ENCODE peak calls at places on chromosomes 1 and 21, in eight cellular contexts. E is lower lobe of right lung; U is OCI-LY7; F is psoas muscle; T is CD8-positive, alpha-beta T cell; D is left ventricle myocardium inferior; R is cardiac muscle cell; W is uterus. Z is an unnamed sample.

GRCh38 chr1:223665592-223666312 is at the start of gene CAPN8:
- DNase-seq in E (no peak), U (no peak), F (no peak), T (no peak), D (no peak), R (no peak), W (no peak), Z (peak; percentile 68)

GRCh38 chr1:103788377-103788776 is 38.7 kb downstream of the AMY1C start:
- DNase-seq in E (no peak), U (peak; percentile 0), F (no peak), T (no peak), D (no peak), R (no peak), W (no peak), Z (no peak)

GRCh38 chr1:87109012-87109411 is 194.6 kb downstream of the HS2ST1 start:
- DNase-seq in E (no peak), U (no peak), F (no peak), T (no peak), D (no peak), R (no peak), W (no peak), Z (no peak)

GRCh38 chr1:21623411-21623961 is 45.7 kb downstream of the RAP1GAP start:
- DNase-seq in E (peak; percentile 92), U (no peak), F (no peak), T (no peak), D (no peak), R (no peak), W (no peak), Z (peak; percentile 79)

GRCh38 chr1:179807691-179808485 is 64.8 kb downstream of the FAM163A start:
- DNase-seq in E (no peak), U (no peak), F (no peak), T (no peak), D (no peak), R (peak; percentile 97), W (no peak), Z (no peak)

GRCh38 chr1:151713044-151713443 is 3.6 kb downstream of the CELF3 start:
- DNase-seq in E (no peak), U (no peak), F (no peak), T (no peak), D (no peak), R (no peak), W (no peak), Z (peak; percentile 74)

GRCh38 chr1:111736548-111737215 is 2.5 kb downstream of the INKA2 start:
- DNase-seq in E (no peak), U (no peak), F (peak; percentile 53), T (peak; percentile 34), D (peak; percentile 85), R (peak; percentile 72), W (peak; percentile 29), Z (no peak)

GRCh38 chr1:51780927-51781326 is 97.6 kb downstream of the NRDC start:
- DNase-seq in E (no peak), U (no peak), F (no peak), T (no peak), D (no peak), R (no peak), W (no peak), Z (no peak)

GRCh38 chr1:76040327-76040868 is 34.1 kb upstream of the ST6GALNAC3 start:
- DNase-seq in E (no peak), U (no peak), F (no peak), T (no peak), D (no peak), R (no peak), W (no peak), Z (peak; percentile 67)

GRCh38 chr21:32611471-32611997 is 643 bp downstream of the CFAP298 start:
- DNase-seq in E (peak; percentile 58), U (peak; percentile 83), F (no peak), T (peak; percentile 50), D (no peak), R (peak; percentile 32), W (no peak), Z (peak; percentile 58)

GRCh38 chr1:204349602-204350001 is 10.1 kb downstream of the PLEKHA6 start:
- DNase-seq in E (no peak), U (no peak), F (no peak), T (no peak), D (no peak), R (no peak), W (no peak), Z (no peak)

GRCh38 chr1:171661076-171661650 is 8.7 kb upstream of the MYOC start:
- DNase-seq in E (no peak), U (no peak), F (no peak), T (no peak), D (no peak), R (no peak), W (no peak), Z (no peak)

GRCh38 chr1:57424231-57425027 is 569 bp upstream of the DAB1 start:
- DNase-seq in E (no peak), U (no peak), F (no peak), T (no peak), D (peak; percentile 29), R (peak; percentile 43), W (no peak), Z (no peak)
- TF ChIP-seq CTCF in E (peak; percentile 32), U (no peak), F (peak; percentile 59), T (no peak), D (peak; percentile 74), R (peak; percentile 61), W (no peak), Z (no peak)

GRCh38 chr1:41320860-41321259 is 40.4 kb upstream of the FOXO6 start:
- DNase-seq in E (no peak), U (no peak), F (no peak), T (peak; percentile 45), D (no peak), R (no peak), W (no peak), Z (no peak)
- H3K4me3 ChIP-seq in E (no peak overlapping the region), U (no peak overlapping the region), F (no peak overlapping the region), T (no peak overlapping the region), D (no peak overlapping the region), R (no peak overlapping the region), W (no peak overlapping the region), Z (no peak overlapping the region)

GRCh38 chr1:25026304-25026703 is 96.2 kb upstream of the RUNX3 start:
- DNase-seq in E (no peak), U (no peak), F (no peak), T (no peak), D (no peak), R (no peak), W (no peak), Z (no peak)
- H3K4me1 ChIP-seq in E (peaks cover 46% of the 10 kb centered on the region), U (peaks cover 68% of the 10 kb centered on the region), F (no peaks in the 10 kb centered on the region), T (peaks cover 88% of the 10 kb centered on the region), D (peaks cover 15% of the 10 kb centered on the region), R (peaks cover 12% of the 10 kb centered on the region), W (no peaks in the 10 kb centered on the region), Z (peaks cover 2% of the 10 kb centered on the region)

DNA sequence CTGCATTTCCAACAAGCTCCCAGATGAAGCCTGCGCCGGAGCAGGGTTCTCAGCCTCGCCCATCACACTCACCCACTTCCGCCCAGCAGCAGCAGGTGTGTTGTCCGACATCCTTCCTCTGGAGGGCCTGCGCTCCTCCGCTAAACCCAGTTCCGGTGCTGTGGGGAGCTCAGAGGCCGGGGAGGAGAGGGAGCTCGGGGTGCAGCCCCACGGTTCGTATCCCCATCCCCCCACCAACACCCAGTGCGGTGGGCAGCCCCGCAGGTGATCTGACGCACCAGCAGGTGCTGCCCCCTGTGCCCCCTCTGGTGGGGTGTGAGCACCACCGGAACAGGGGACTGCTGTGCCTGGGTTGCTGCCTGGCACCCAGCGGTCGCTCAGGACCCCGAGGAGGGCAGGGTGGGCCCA is 3.4 kb upstream of the PEX10 start:
- DNase-seq in E (no peak), U (peak; percentile 73), F (no peak), T (peak; percentile 77), D (no peak), R (no peak), W (no peak), Z (peak; percentile 81)
- TF ChIP-seq CTCF in E (no peak), U (peak; percentile 53), F (no peak), T (no peak), D (no peak), R (no peak), W (no peak), Z (no peak)

GRCh38 chr1:214514819-214515383 is 36.5 kb downstream of the PTPN14 start:
- DNase-seq in E (no peak), U (no peak), F (no peak), T (no peak), D (no peak), R (no peak), W (no peak), Z (no peak)
- H3K4me3 ChIP-seq in E (no peak overlapping the region), U (no peak overlapping the region), F (peak overlapping the region; percentile 2), T (no peak overlapping the region), D (no peak overlapping the region), R (no peak overlapping the region), W (no peak overlapping the region), Z (no peak overlapping the region)